ENCODE peak calls at places on chromosomes 4 and X, in eight cellular contexts. P is CD8-positive, alpha-beta T cell; W is AG10803; X is astrocyte of the spinal cord; R is AG09309; I is GM10248; H is uterus; V is sigmoid colon. A is an unnamed sample.

GRCh38 chr4:62644372-62644771 is 1444.2 kb downstream of the ADGRL3 start:
- DNase-seq in W (no peak), V (no peak), R (no peak), X (peak), H (no peak), P (no peak), I (no peak), A (no peak)

GRCh38 chr4:40721730-40722171 is 28.0 kb upstream of the NSUN7 start:
- DNase-seq in V (no peak), W (peak), I (no peak), H (no peak), P (no peak), R (peak), X (peak), A (no peak)

GRCh38 chr4:55819634-55820033 is at the start of gene EXOC1L:
- DNase-seq in I (no peak), R (no peak), W (no peak), X (peak), P (no peak), H (no peak), V (no peak), A (no peak)

GRCh38 chr4:56197387-56197786 is 189.9 kb downstream of the AASDH start:
- DNase-seq in X (peak), R (no peak), V (no peak), P (no peak), I (no peak), W (no peak), H (no peak), A (no peak)

GRCh38 chr4:7507381-7507780 is 72.7 kb upstream of the PSAPL1 start:
- DNase-seq in H (no peak), X (no peak), P (no peak), V (no peak), I (no peak), W (peak), R (peak), A (no peak)

GRCh38 chr4:103207673-103208072 is 9.5 kb upstream of the CENPE start:
- DNase-seq in H (no peak), W (no peak), X (no peak), I (no peak), V (no peak), R (no peak), P (no peak), A (no peak)

GRCh38 chrX:103276581-103277002 is at the start of gene TCEAL5:
- DNase-seq in P (no peak), V (no peak), X (no peak), H (peak), R (no peak), I (no peak), W (no peak), A (no peak)

GRCh38 chrX:103688949-103689348 is 2.5 kb upstream of the MORF4L2 start:
- DNase-seq in P (no peak), H (no peak), W (peak), I (peak), V (no peak), X (peak), R (no peak), A (no peak)

GRCh38 chr4:181688416-181688815 is 554.8 kb upstream of the TENM3 start:
- DNase-seq in W (peak), V (no peak), R (peak), I (no peak), H (no peak), X (peak), P (no peak), A (no peak)

GRCh38 chr4:168632246-168632832 is 135.5 kb downstream of the PALLD start:
- DNase-seq in I (no peak), V (no peak), P (no peak), W (no peak), R (no peak), X (no peak), H (no peak), A (no peak)

GRCh38 chr4:90786602-90787001 is 659.4 kb downstream of the CCSER1 start:
- DNase-seq in P (no peak), H (no peak), R (no peak), W (no peak), I (no peak), X (no peak), V (no peak), A (no peak)

GRCh38 chr4:101464596-101464995 is 117.3 kb upstream of the PPP3CA start:
- DNase-seq in P (no peak), H (no peak), V (no peak), W (no peak), I (no peak), R (no peak), X (no peak), A (no peak)

GRCh38 chr4:114132830-114133229 is 153.4 kb upstream of the ARSJ start:
- DNase-seq in P (no peak), H (no peak), V (no peak), X (no peak), W (no peak), I (no peak), R (no peak), A (no peak)

GRCh38 chrX:153642655-153643430 is 4.2 kb upstream of the DUSP9 start:
- DNase-seq in X (no peak), W (no peak), P (no peak), I (no peak), V (no peak), R (no peak), H (no peak), A (no peak)

GRCh38 chr4:181308476-181309170 is 934.6 kb upstream of the TENM3 start:
- DNase-seq in P (no peak), W (no peak), I (no peak), X (no peak), V (no peak), R (no peak), H (no peak), A (no peak)

GRCh38 chrX:55624403-55624802 is 1.2 kb downstream of the FOXR2 start:
- DNase-seq in W (no peak), X (no peak), R (no peak), H (no peak), V (no peak), P (no peak), I (no peak), A (no peak)

GRCh38 chrX:54288277-54288676 is 69.6 kb downstream of the WNK3 start:
- DNase-seq in H (no peak), R (no peak), P (no peak), X (no peak), W (peak), V (no peak), I (no peak), A (no peak)

GRCh38 chr4:111127842-111128241 is 505.0 kb upstream of the PITX2 start:
- DNase-seq in P (no peak), I (no peak), X (no peak), R (no peak), V (no peak), W (no peak), H (no peak), A (no peak)

GRCh38 chr4:33882246-33882990 is 2361.9 kb downstream of the ARAP2 start:
- DNase-seq in P (no peak), W (peak), R (peak), X (peak), V (no peak), I (no peak), H (no peak), A (no peak)

GRCh38 chrX:152632445-152633097 is 5.1 kb upstream of the GABRQ start:
- DNase-seq in W (peak), X (peak), R (peak), P (no peak), I (no peak), V (no peak), H (peak), A (no peak)

GRCh38 chrX:3666975-3667374 is 46.5 kb downstream of the PRKX start:
- DNase-seq in V (no peak), H (no peak), P (no peak), X (no peak), I (no peak), W (no peak), R (no peak), A (no peak)
- TF ChIP-seq CTCF in V (no peak), H (no peak), P (no peak), X (no peak), I (no peak), W (no peak), R (no peak), A (no peak)

GRCh38 chr4:47043821-47044220 is 12.5 kb downstream of the GABRB1 start:
- DNase-seq in W (no peak), V (no peak), P (no peak), X (no peak), R (no peak), H (no peak), I (no peak), A (no peak)

GRCh38 chr4:47045261-47045660 is 13.9 kb downstream of the GABRB1 start:
- DNase-seq in V (no peak), P (no peak), I (no peak), H (no peak), R (no peak), W (no peak), X (no peak), A (no peak)

GRCh38 chr4:47038263-47038662 is 6.9 kb downstream of the GABRB1 start:
- DNase-seq in V (no peak), X (no peak), H (no peak), I (no peak), R (no peak), W (no peak), P (no peak), A (no peak)

GRCh38 chr4:47040828-47041227 is 9.5 kb downstream of the GABRB1 start:
- DNase-seq in H (no peak), W (no peak), P (no peak), X (no peak), V (no peak), I (no peak), R (no peak), A (no peak)
- TF ChIP-seq CTCF in H (no peak), W (no peak), P (no peak), X (no peak), V (no peak), I (no peak), R (no peak), A (no peak)

GRCh38 chrX:127877358-127877757 is 174.8 kb downstream of the ACTRT1 start:
- DNase-seq in I (no peak), R (no peak), W (no peak), X (no peak), P (no peak), H (no peak), V (no peak), A (no peak)
- TF ChIP-seq CTCF in I (no peak), R (no peak), W (no peak), X (no peak), P (no peak), H (no peak), V (no peak), A (no peak)

GRCh38 chrX:71617742-71618141 is 569 bp downstream of the CXCR3 start:
- DNase-seq in H (no peak), W (no peak), V (no peak), I (no peak), R (no peak), P (no peak), X (no peak), A (no peak)

GRCh38 chrX:71615954-71616353 is 2.4 kb downstream of the CXCR3 start:
- DNase-seq in I (no peak), X (no peak), H (no peak), P (no peak), V (peak), W (no peak), R (no peak), A (no peak)

GRCh38 chrX:71615056-71615455 is 3.3 kb downstream of the CXCR3 start:
- DNase-seq in I (no peak), X (no peak), V (peak), W (no peak), H (no peak), R (no peak), P (no peak), A (no peak)

GRCh38 chrX:71618303-71618721 is at the start of gene CXCR3:
- DNase-seq in V (no peak), R (no peak), I (peak), W (no peak), P (no peak), H (no peak), X (peak), A (no peak)

GRCh38 chrX:71616672-71617529 is 1.4 kb downstream of the CXCR3 start:
- DNase-seq in X (no peak), H (no peak), R (no peak), V (no peak), I (no peak), P (no peak), W (no peak), A (no peak)
- TF ChIP-seq CTCF in X (no peak), H (no peak), R (no peak), V (no peak), I (peak), P (no peak), W (no peak), A (no peak)

GRCh38 chr4:76626686-76627465 is 191.8 kb downstream of the SHROOM3 start:
- DNase-seq in W (no peak), P (no peak), R (no peak), X (no peak), H (no peak), V (no peak), I (no peak), A (no peak)
- TF ChIP-seq CTCF in W (no peak), P (no peak), R (peak), X (peak), H (no peak), V (no peak), I (no peak), A (peak)

DNA sequence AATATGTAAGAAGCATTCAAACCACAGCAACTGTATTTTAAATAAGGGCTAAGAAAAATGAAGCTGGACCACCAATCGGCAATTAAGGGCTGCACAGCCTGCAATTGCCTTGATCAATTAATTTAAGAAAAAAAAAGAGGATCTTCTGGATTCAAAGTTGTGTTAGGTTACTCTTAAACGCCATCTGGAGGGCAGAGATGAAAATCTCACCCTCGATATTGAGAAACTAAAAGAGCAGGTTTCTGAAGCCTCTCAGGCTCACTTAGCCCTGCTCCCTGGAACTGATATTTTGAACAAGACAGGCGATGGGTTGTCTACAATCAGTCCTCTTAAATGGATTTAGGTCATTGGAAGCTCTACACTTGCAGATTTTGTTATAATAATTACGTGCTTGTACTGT is 579.4 kb downstream of the GRXCR1 start:
- DNase-seq in X (no peak), R (no peak), V (no peak), I (no peak), W (no peak), P (no peak), H (no peak), A (no peak)
- TF ChIP-seq CTCF in X (no peak), R (no peak), V (no peak), I (no peak), W (peak), P (no peak), H (no peak), A (no peak)

DNA sequence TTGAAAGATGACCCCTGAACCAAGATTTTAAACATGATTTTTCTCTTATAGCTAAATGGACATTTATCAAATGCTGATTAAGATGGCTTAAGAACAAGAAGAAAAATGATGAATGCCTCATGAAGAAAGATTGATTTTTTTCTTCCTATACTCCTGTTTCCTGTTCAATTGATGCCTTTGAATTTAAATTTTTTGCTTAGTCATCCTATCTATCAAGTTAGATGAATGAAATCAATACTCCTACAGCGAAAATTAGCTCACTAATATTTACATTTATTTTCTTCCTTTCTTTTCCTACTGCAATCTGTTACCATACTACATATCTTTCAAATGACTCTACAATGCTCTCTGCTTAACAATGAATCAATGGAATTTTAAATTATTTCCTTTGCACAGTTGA is 773.6 kb upstream of the DIAPH2 start:
- DNase-seq in H (no peak), X (no peak), P (no peak), W (no peak), R (no peak), V (no peak), I (no peak), A (no peak)
- TF ChIP-seq CTCF in H (no peak), X (no peak), P (no peak), W (no peak), R (no peak), V (no peak), I (no peak), A (no peak)

GRCh38 chr4:99855677-99856076 is 38.5 kb downstream of the LAMTOR3 start:
- DNase-seq in R (no peak), P (no peak), I (peak), H (no peak), W (no peak), X (no peak), V (no peak), A (peak)
- TF ChIP-seq CTCF in R (no peak), P (no peak), I (no peak), H (no peak), W (no peak), X (no peak), V (no peak), A (no peak)